ENCODE peak calls at places on chromosomes 6 and 20, in nine cellular contexts. T is GM23338, V is AG04450, N is dorsolateral prefrontal cortex, R is cardiac muscle cell, B is Caco-2, Y is tibial artery, Q is breast epithelium, E is fibroblast of lung. W is an unnamed sample.

GRCh38 chr20:10641467-10641866 is 32.3 kb downstream of the JAG1 start:
- DNase-seq in Q (no peak), T (no peak), B (no peak), Y (no peak), V (no peak), R (no peak), E (no peak), N (no peak), W (no peak)

GRCh38 chr6:1124885-1125284 is 187.0 kb upstream of the FOXQ1 start:
- DNase-seq in Y (no peak), N (no peak), V (no peak), T (no peak), B (peak; percentile 31), R (no peak), Q (no peak), E (no peak), W (no peak)

GRCh38 chr20:58402305-58402704 is 13.3 kb downstream of the VAPB start:
- DNase-seq in N (no peak), T (no peak), Y (no peak), Q (no peak), R (no peak), V (no peak), E (no peak), B (no peak), W (no peak)

GRCh38 chr6:91149914-91150674 is 563.2 kb upstream of the MAP3K7 start:
- DNase-seq in Q (no peak), B (no peak), V (no peak), Y (no peak), N (no peak), R (peak; percentile 68), E (peak; percentile 83), T (no peak), W (no peak)

GRCh38 chr6:102619585-102619984 is 1226.1 kb downstream of the GRIK2 start:
- DNase-seq in T (peak; percentile 56), R (peak; percentile 9), Y (no peak), N (no peak), V (no peak), Q (no peak), B (peak; percentile 5), E (peak; percentile 5), W (no peak)

GRCh38 chr6:137363805-137364138 is 130.4 kb downstream of the OLIG3 start:
- DNase-seq in N (no peak), E (peak; percentile 25), B (no peak), V (no peak), Y (no peak), R (no peak), Q (no peak), T (no peak), W (no peak)

GRCh38 chr6:37648465-37649330 is 49.0 kb downstream of the MDGA1 start:
- DNase-seq in V (no peak), R (peak; percentile 46), N (no peak), B (no peak), Y (no peak), Q (no peak), E (no peak), T (peak; percentile 98), W (no peak)

GRCh38 chr6:110874880-110875547 is 429 bp downstream of the AMD1 start:
- DNase-seq in B (no peak), Q (no peak), V (peak; percentile 10), Y (peak; percentile 70), N (no peak), R (peak; percentile 27), T (no peak), E (peak; percentile 15), W (no peak)

GRCh38 chr6:43705996-43706395 is 18.4 kb upstream of the MRPS18A start:
- DNase-seq in Q (no peak), R (peak; percentile 54), Y (no peak), V (no peak), N (no peak), T (no peak), E (peak; percentile 24), B (no peak), W (no peak)

GRCh38 chr6:11251553-11252358 is 19.3 kb upstream of the NEDD9 start:
- DNase-seq in E (peak; percentile 72), Q (no peak), T (no peak), V (no peak), R (peak; percentile 87), Y (peak; percentile 90), N (peak; percentile 78), B (no peak), W (no peak)

GRCh38 chr6:3419624-3420272 is 37.1 kb downstream of the SLC22A23 start:
- DNase-seq in Y (no peak), Q (no peak), B (peak; percentile 69), N (no peak), R (no peak), E (peak; percentile 79), T (no peak), V (no peak), W (no peak)

GRCh38 chr6:108497883-108498282 is 62.8 kb upstream of the FOXO3 start:
- DNase-seq in T (peak; percentile 86), V (no peak), R (peak; percentile 70), N (no peak), B (peak; percentile 49), E (peak; percentile 29), Q (no peak), Y (no peak), W (no peak)

GRCh38 chr6:16208989-16209388 is 29.4 kb upstream of the GMPR start:
- DNase-seq in B (no peak), T (no peak), Q (no peak), E (no peak), N (no peak), V (no peak), R (no peak), Y (no peak), W (no peak)

GRCh38 chr20:36887779-36888133 is 11.8 kb downstream of the TLDC2 start:
- DNase-seq in E (no peak), R (peak; percentile 15), Y (no peak), T (peak; percentile 24), V (no peak), B (no peak), N (no peak), Q (no peak), W (no peak)

GRCh38 chr6:84521419-84522001 is 242.9 kb downstream of the TBX18 start:
- DNase-seq in N (no peak), Y (no peak), V (no peak), T (no peak), E (peak; percentile 37), R (no peak), Q (no peak), B (no peak), W (no peak)

GRCh38 chr6:41191569-41191968 is 9.4 kb downstream of the TREML2 start:
- DNase-seq in B (no peak), E (no peak), V (no peak), T (peak; percentile 85), Y (no peak), Q (no peak), N (no peak), R (peak; percentile 55), W (no peak)
- TF ChIP-seq CTCF in B (no peak), E (peak; percentile 22), V (peak; percentile 21), T (peak; percentile 92), Y (no peak), Q (no peak), N (peak; percentile 44), R (peak; percentile 74), W (peak; percentile 18)

GRCh38 chr6:27786048-27786447 is 126.1 kb downstream of the OR2B2 start:
- DNase-seq in R (no peak), Q (no peak), T (no peak), Y (no peak), N (no peak), V (no peak), E (no peak), B (no peak), W (no peak)

GRCh38 chr6:27795697-27796494 is 116.3 kb downstream of the OR2B2 start:
- DNase-seq in R (peak; percentile 93), B (peak; percentile 88), T (peak; percentile 96), Y (no peak), N (no peak), Q (no peak), V (peak; percentile 84), E (peak; percentile 79), W (no peak)

GRCh38 chr6:27791182-27791939 is 120.8 kb downstream of the OR2B2 start:
- DNase-seq in N (peak; percentile 67), Q (no peak), Y (peak; percentile 84), E (peak; percentile 79), R (peak; percentile 83), B (peak; percentile 80), T (peak; percentile 82), V (no peak), W (no peak)
- H3K4me3 ChIP-seq in N (peak overlapping the region; percentile 70), Q (peak overlapping the region; percentile 75), Y (peak overlapping the region; percentile 68), E (peak overlapping the region; percentile 83), R (peak overlapping the region; percentile 49), B (peak overlapping the region; percentile 44), T (peak overlapping the region; percentile 81), V (peak overlapping the region; percentile 73), W (peak overlapping the region; percentile 54)

GRCh38 chr20:61306935-61307475 is 54.9 kb downstream of the CDH4 start:
- DNase-seq in N (no peak), E (no peak), R (no peak), T (peak; percentile 54), Q (no peak), V (no peak), Y (no peak), B (no peak), W (no peak)
- H3K27me3 ChIP-seq in N (no peaks in the 10 kb centered on the region), E (no peaks in the 10 kb centered on the region), R (no peaks in the 10 kb centered on the region), T (no peaks in the 10 kb centered on the region), Q (no peaks in the 10 kb centered on the region), V (no peaks in the 10 kb centered on the region), Y (no peaks in the 10 kb centered on the region), B (no peaks in the 10 kb centered on the region), W (no peaks in the 10 kb centered on the region)

DNA sequence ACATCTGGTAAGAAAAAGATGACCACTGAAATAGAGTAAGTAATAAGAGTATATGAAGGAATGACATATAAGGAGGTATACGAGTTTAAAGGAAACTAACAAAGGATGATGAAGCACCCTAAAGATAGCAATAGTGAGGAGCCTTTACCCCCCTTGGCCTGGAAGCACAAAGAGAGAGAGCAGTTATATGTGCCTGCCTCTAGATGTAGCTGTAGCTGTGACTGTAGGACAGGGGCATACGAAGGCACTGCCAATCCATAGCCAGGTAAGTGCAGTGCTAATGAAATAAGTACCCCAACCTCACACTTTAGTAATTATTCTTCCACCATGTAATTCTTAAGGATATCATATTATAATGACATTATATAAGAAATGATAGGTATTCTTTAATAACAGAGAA is 90.1 kb upstream of the FKBP1C start:
- DNase-seq in V (no peak), B (peak; percentile 11), E (no peak), N (no peak), T (peak; percentile 37), Y (no peak), R (no peak), Q (no peak), W (no peak)
- TF ChIP-seq CTCF in V (no peak), B (no peak), E (no peak), N (no peak), T (peak; percentile 64), Y (no peak), R (no peak), Q (no peak), W (peak; percentile 11)

GRCh38 chr6:35299674-35300073 is 2.1 kb downstream of the DEF6 start:
- DNase-seq in T (no peak), Q (no peak), V (no peak), E (no peak), N (no peak), B (no peak), R (no peak), Y (peak; percentile 64), W (no peak)
- H3K4me3 ChIP-seq in T (no peak overlapping the region), Q (no peak overlapping the region), V (no peak overlapping the region), E (no peak overlapping the region), N (no peak overlapping the region), B (no peak overlapping the region), R (no peak overlapping the region), Y (no peak overlapping the region), W (no peak overlapping the region)

W was measured in kidney epithelial cell.